ENCODE peak calls at places on chromosomes 11 and 22, in nine cellular contexts. Z is PC-3, H is astrocyte of the cerebellum, U is pancreas, T is fibroblast of mammary gland, Q is stomach, G is WERI-Rb-1, W is thoracic aorta, C is right lobe of liver. L is an unnamed sample.

GRCh38 chr22:42596863-42597530 is 17.7 kb downstream of the POLDIP3 start:
- DNase-seq in Z (no peak), H (no peak), U (no peak), T (no peak), Q (no peak), G (no peak), W (no peak), C (no peak), L (no peak)

GRCh38 chr11:10858505-10859360 is 880 bp upstream of the ZBED5 start:
- DNase-seq in Z (peak; percentile 46), H (no peak), U (peak; percentile 82), T (peak; percentile 39), Q (peak; percentile 65), G (peak; percentile 57), W (peak; percentile 11), C (peak; percentile 70), L (peak; percentile 29)

GRCh38 chr11:129590030-129590752 is 214.5 kb downstream of the BARX2 start:
- DNase-seq in Z (peak; percentile 19), H (no peak), U (no peak), T (no peak), Q (no peak), G (no peak), W (no peak), C (no peak), L (peak; percentile 20)

GRCh38 chr11:123325535-123325934 is 104.5 kb upstream of the GRAMD1B start:
- DNase-seq in Z (no peak), H (no peak), U (no peak), T (no peak), Q (no peak), G (no peak), W (no peak), C (no peak), L (no peak)

GRCh38 chr11:71086687-71087258 is 165.6 kb downstream of the SHANK2 start:
- DNase-seq in Z (peak; percentile 63), H (no peak), U (no peak), T (peak; percentile 23), Q (no peak), G (peak; percentile 65), W (no peak), C (peak; percentile 38), L (peak; percentile 7)

GRCh38 chr22:20248461-20248959 is 19.6 kb downstream of the RTN4R start:
- DNase-seq in Z (no peak), H (no peak), U (no peak), T (no peak), Q (no peak), G (no peak), W (no peak), C (no peak), L (no peak)

GRCh38 chr11:102390667-102391449 is 43.8 kb downstream of the BIRC2 start:
- DNase-seq in Z (peak; percentile 87), H (peak; percentile 38), U (peak; percentile 71), T (peak; percentile 66), Q (peak; percentile 75), G (peak; percentile 78), W (no peak), C (peak; percentile 62), L (peak; percentile 63)

GRCh38 chr22:23984430-23984829 is 4.5 kb downstream of the GSTT2 start:
- DNase-seq in Z (no peak), H (peak; percentile 22), U (no peak), T (peak; percentile 53), Q (no peak), G (no peak), W (no peak), C (no peak), L (peak; percentile 12)

GRCh38 chr11:63239254-63239653 is 4.1 kb downstream of the SLC22A25 start:
- DNase-seq in Z (no peak), H (no peak), U (no peak), T (no peak), Q (no peak), G (no peak), W (no peak), C (no peak), L (no peak)

GRCh38 chr11:85682330-85683305 is 3.4 kb downstream of the CCDC89 start:
- DNase-seq in Z (no peak), H (no peak), U (peak; percentile 83), T (peak; percentile 52), Q (peak; percentile 35), G (peak; percentile 38), W (no peak), C (peak; percentile 67), L (no peak)

GRCh38 chr11:118438314-118438931 is 2.1 kb downstream of the KMT2A start:
- DNase-seq in Z (peak; percentile 69), H (peak; percentile 59), U (no peak), T (peak; percentile 81), Q (no peak), G (peak; percentile 34), W (no peak), C (no peak), L (peak; percentile 71)

GRCh38 chr22:45631140-45631539 is 40.5 kb upstream of the ATXN10 start:
- DNase-seq in Z (no peak), H (no peak), U (peak; percentile 6), T (no peak), Q (no peak), G (no peak), W (no peak), C (no peak), L (no peak)

GRCh38 chr22:45224988-45225731 is 15.5 kb downstream of the KIAA0930 start:
- DNase-seq in Z (no peak), H (no peak), U (no peak), T (no peak), Q (no peak), G (no peak), W (no peak), C (no peak), L (no peak)

GRCh38 chr11:86706341-86707131 is 34.1 kb upstream of the ME3 start:
- DNase-seq in Z (no peak), H (no peak), U (no peak), T (no peak), Q (no peak), G (no peak), W (no peak), C (no peak), L (no peak)

GRCh38 chr11:61362542-61362875 is 335 bp downstream of the TMEM138 start:
- DNase-seq in Z (peak; percentile 34), H (no peak), U (no peak), T (peak; percentile 72), Q (no peak), G (peak; percentile 25), W (no peak), C (no peak), L (no peak)

GRCh38 chr11:75279273-75279672 is 38.7 kb downstream of the TPBGL start:
- DNase-seq in Z (no peak), H (no peak), U (peak; percentile 8), T (no peak), Q (no peak), G (peak; percentile 79), W (no peak), C (peak; percentile 13), L (no peak)

GRCh38 chr11:59753650-59754493 is 1.3 kb upstream of the STX3 start:
- DNase-seq in Z (peak; percentile 90), H (peak; percentile 35), U (peak; percentile 91), T (peak; percentile 73), Q (peak; percentile 90), G (peak; percentile 83), W (peak; percentile 55), C (peak; percentile 90), L (peak; percentile 53)

GRCh38 chr11:73784734-73785133 is 2.9 kb upstream of the MRPL48 start:
- DNase-seq in Z (no peak), H (no peak), U (no peak), T (no peak), Q (no peak), G (no peak), W (no peak), C (no peak), L (no peak)

DNA sequence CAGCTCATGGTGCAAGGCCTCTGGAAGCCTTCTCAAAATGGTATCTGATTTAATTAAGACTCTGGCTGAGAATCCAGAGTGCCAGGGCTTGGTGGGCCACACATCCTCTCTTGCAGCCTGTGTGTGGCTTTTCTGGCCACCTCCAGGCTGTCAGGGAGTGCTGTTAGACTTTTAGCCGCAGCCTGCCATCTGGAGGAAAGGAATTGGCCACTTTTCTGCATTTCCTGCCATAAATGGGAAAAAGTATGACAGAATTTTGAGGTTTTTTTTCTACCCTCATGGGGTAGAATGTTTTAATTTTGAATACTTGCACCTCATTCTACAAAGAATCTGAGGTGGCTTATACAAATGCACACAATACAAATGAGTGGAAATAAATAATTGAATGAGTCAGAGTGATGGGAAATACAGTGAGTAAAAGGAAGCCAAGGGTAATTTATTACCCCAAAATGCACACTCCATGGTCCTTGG is 218.4 kb downstream of the ADAMTS15 start:
- DNase-seq in Z (peak; percentile 36), H (peak; percentile 38), U (no peak), T (peak; percentile 71), Q (no peak), G (no peak), W (no peak), C (no peak), L (no peak)
- TF ChIP-seq CTCF in Z (peak; percentile 36), H (peak; percentile 35), U (no peak), T (peak; percentile 24), Q (no peak), G (no peak), W (no peak), C (peak; percentile 27), L (no peak)

GRCh38 chr11:65425971-65426838 is 3.6 kb downstream of the NEAT1 start:
- DNase-seq in Z (peak; percentile 89), H (no peak), U (no peak), T (peak; percentile 84), Q (peak; percentile 40), G (no peak), W (no peak), C (peak; percentile 17), L (peak; percentile 96)
- H3K4me3 ChIP-seq in Z (peak overlapping the region; percentile 93), H (peak overlapping the region; percentile 96), U (peak overlapping the region; percentile 81), T (peak overlapping the region; percentile 98), Q (peak overlapping the region; percentile 92), G (no peak overlapping the region), W (peak overlapping the region; percentile 94), C (peak overlapping the region; percentile 87), L (peak overlapping the region; percentile 93)

GRCh38 chr22:30318773-30319419 is 7.8 kb downstream of the TBC1D10A start:
- DNase-seq in Z (no peak), H (no peak), U (no peak), T (no peak), Q (no peak), G (no peak), W (no peak), C (no peak), L (no peak)
- TF ChIP-seq CTCF in Z (no peak), H (no peak), U (no peak), T (no peak), Q (no peak), G (no peak), W (no peak), C (no peak), L (no peak)

DNA sequence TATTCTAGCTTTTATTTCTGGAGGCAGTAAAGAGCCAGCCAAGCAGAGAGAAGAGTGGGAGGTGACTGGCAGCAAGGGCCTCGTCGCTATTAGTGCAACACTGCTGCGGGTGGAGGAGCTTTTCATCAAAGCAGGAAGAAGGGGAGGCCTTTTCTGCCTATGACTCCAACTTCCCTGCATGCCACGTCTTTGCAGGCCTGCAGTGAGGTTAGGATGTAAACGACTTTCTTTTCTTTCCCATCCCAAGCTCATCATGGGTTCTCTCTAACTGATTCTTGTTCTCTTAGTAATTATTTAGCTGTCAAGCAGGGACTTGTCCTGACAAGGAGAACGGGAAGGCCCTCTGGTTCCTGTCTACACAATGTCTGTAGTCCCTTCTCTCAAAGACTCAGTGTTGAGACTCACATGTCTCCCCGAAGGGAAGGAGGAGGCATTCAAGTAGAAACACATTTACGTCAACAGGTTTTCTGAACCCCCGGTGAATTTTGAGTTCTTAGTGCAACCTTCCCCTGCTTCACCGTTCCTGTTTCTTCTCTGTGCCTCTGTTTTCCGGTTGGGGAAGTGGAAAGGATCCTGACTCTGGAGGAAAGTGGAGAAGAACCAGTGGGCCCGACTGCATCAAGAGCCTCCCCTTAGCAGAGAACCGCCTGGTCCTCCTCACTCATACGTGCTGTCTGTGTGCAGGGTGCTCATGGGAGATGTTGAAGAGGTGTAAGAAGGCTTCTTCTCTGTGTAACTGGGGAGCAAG is 56.9 kb downstream of the PACS1 start:
- DNase-seq in Z (no peak), H (no peak), U (no peak), T (peak; percentile 79), Q (peak; percentile 56), G (no peak), W (peak; percentile 6), C (no peak), L (peak; percentile 96)
- H3K4me3 ChIP-seq in Z (no peak overlapping the region), H (no peak overlapping the region), U (no peak overlapping the region), T (no peak overlapping the region), Q (no peak overlapping the region), G (no peak overlapping the region), W (peak overlapping the region; percentile 51), C (no peak overlapping the region), L (no peak overlapping the region)

L was measured in bronchial epithelial cell.